ENCODE peak calls at places on chromosomes 6 and 20, in ten cellular contexts. C, M, I, A, K, H, D, Y, Q and G are unnamed samples.

GRCh38 chr6:27553123-27553904 is 80.4 kb upstream of the ZNF184 start:
- DNase-seq in C (peak), M (peak), I (peak), A (peak), K (no peak), H (peak), D (no peak), Y (peak), Q (peak), G (no peak)

GRCh38 chr6:23036401-23036983 is 467.1 kb downstream of the HDGFL1 start:
- DNase-seq in C (no peak), M (no peak), I (no peak), A (no peak), K (no peak), H (no peak), D (no peak), Y (no peak), Q (no peak), G (no peak)

GRCh38 chr6:166624275-166624674 is 2.8 kb downstream of the RPS6KA2 start:
- DNase-seq in C (no peak), M (no peak), I (no peak), A (peak), K (no peak), H (no peak), D (no peak), Y (no peak), Q (peak), G (no peak)

GRCh38 chr6:137283940-137284910 is 65.0 kb upstream of the IFNGR1 start:
- DNase-seq in C (no peak), M (peak), I (no peak), A (peak), K (no peak), H (no peak), D (no peak), Y (no peak), Q (no peak), G (no peak)

GRCh38 chr20:51985013-51985415 is 182.7 kb upstream of the SALL4 start:
- DNase-seq in C (no peak), M (no peak), I (no peak), A (peak), K (no peak), H (no peak), D (no peak), Y (peak), Q (peak), G (peak)

GRCh38 chr20:12824353-12824752 is 184.4 kb upstream of the SPTLC3 start:
- DNase-seq in C (no peak), M (no peak), I (no peak), A (no peak), K (no peak), H (no peak), D (peak), Y (no peak), Q (no peak), G (no peak)

GRCh38 chr6:30926644-30927043 is 5.3 kb downstream of the SFTA2 start:
- DNase-seq in C (no peak), M (no peak), I (no peak), A (peak), K (no peak), H (no peak), D (no peak), Y (no peak), Q (peak), G (no peak)

GRCh38 chr6:136463796-136464542 is 86.3 kb downstream of the MAP7 start:
- DNase-seq in C (no peak), M (peak), I (no peak), A (no peak), K (no peak), H (no peak), D (no peak), Y (no peak), Q (no peak), G (no peak)

GRCh38 chr6:49342410-49342809 is 120.6 kb downstream of the MMUT start:
- DNase-seq in C (no peak), M (no peak), I (no peak), A (no peak), K (no peak), H (no peak), D (peak), Y (no peak), Q (no peak), G (no peak)

GRCh38 chr6:88867841-88868558 is 95.4 kb downstream of the RNGTT start:
- DNase-seq in C (no peak), M (no peak), I (no peak), A (no peak), K (no peak), H (no peak), D (no peak), Y (no peak), Q (no peak), G (no peak)

GRCh38 chr6:37324131-37325033 is 29.4 kb upstream of the RNF8 start:
- DNase-seq in C (no peak), M (no peak), I (peak), A (peak), K (no peak), H (peak), D (no peak), Y (peak), Q (no peak), G (no peak)

GRCh38 chr6:75204959-75205775 is 686 bp downstream of the COL12A1 start:
- DNase-seq in C (peak), M (no peak), I (peak), A (peak), K (peak), H (no peak), D (peak), Y (no peak), Q (peak), G (no peak)

GRCh38 chr20:60242836-60243520 is 284.8 kb downstream of the CDH26 start:
- DNase-seq in C (no peak), M (no peak), I (no peak), A (peak), K (no peak), H (no peak), D (no peak), Y (peak), Q (no peak), G (no peak)

GRCh38 chr6:12585497-12585958 is 131.0 kb upstream of the PHACTR1 start:
- DNase-seq in C (no peak), M (no peak), I (no peak), A (peak), K (no peak), H (no peak), D (no peak), Y (no peak), Q (no peak), G (no peak)

GRCh38 chr6:138857792-138858191 is 61.9 kb downstream of the ECT2L start:
- DNase-seq in C (no peak), M (no peak), I (no peak), A (no peak), K (no peak), H (no peak), D (no peak), Y (no peak), Q (no peak), G (no peak)

GRCh38 chr6:44366781-44367180 is 20.7 kb upstream of the CDC5L start:
- DNase-seq in C (no peak), M (no peak), I (no peak), A (no peak), K (no peak), H (no peak), D (no peak), Y (no peak), Q (no peak), G (no peak)

GRCh38 chr20:46183768-46184167 is 65.7 kb downstream of the CD40 start:
- DNase-seq in C (no peak), M (no peak), I (no peak), A (no peak), K (no peak), H (no peak), D (no peak), Y (no peak), Q (no peak), G (no peak)

GRCh38 chr6:101398716-101399626 is 5.5 kb downstream of the GRIK2 start:
- DNase-seq in C (peak), M (no peak), I (no peak), A (no peak), K (no peak), H (no peak), D (no peak), Y (no peak), Q (no peak), G (no peak)

GRCh38 chr6:80457044-80457933 is 350.8 kb downstream of the BCKDHB start:
- DNase-seq in C (no peak), M (no peak), I (no peak), A (peak), K (no peak), H (no peak), D (no peak), Y (no peak), Q (peak), G (peak)

GRCh38 chr20:49460916-49461315 is 21.6 kb downstream of the KCNB1 start:
- DNase-seq in C (no peak), M (no peak), I (no peak), A (no peak), K (no peak), H (no peak), D (peak), Y (no peak), Q (no peak), G (no peak)

GRCh38 chr20:3255728-3256127 is 16.7 kb upstream of the SLC4A11 start:
- DNase-seq in C (no peak), M (no peak), I (no peak), A (no peak), K (no peak), H (no peak), D (no peak), Y (no peak), Q (no peak), G (no peak)

GRCh38 chr20:63737940-63738686 is 1.5 kb upstream of the SLC2A4RG start:
- DNase-seq in C (peak), M (peak), I (peak), A (no peak), K (peak), H (no peak), D (no peak), Y (no peak), Q (peak), G (no peak)

GRCh38 chr20:32483351-32484220 is 101.5 kb downstream of the NOL4L start:
- DNase-seq in C (peak), M (no peak), I (peak), A (peak), K (peak), H (peak), D (peak), Y (no peak), Q (peak), G (peak)

GRCh38 chr20:40689100-40689942 is at the start of gene MAFB:
- DNase-seq in C (peak), M (peak), I (peak), A (peak), K (peak), H (peak), D (peak), Y (no peak), Q (peak), G (peak)

GRCh38 chr20:14583413-14583812 is 246.0 kb upstream of the FLRT3 start:
- DNase-seq in C (no peak), M (no peak), I (no peak), A (peak), K (no peak), H (no peak), D (peak), Y (no peak), Q (no peak), G (no peak)

GRCh38 chr20:54014301-54014914 is 56.0 kb downstream of the BCAS1 start:
- DNase-seq in C (no peak), M (no peak), I (no peak), A (no peak), K (no peak), H (no peak), D (no peak), Y (no peak), Q (no peak), G (no peak)

GRCh38 chr20:19802492-19803158 is 44.6 kb downstream of the RIN2 start:
- DNase-seq in C (no peak), M (no peak), I (no peak), A (no peak), K (no peak), H (no peak), D (no peak), Y (no peak), Q (peak), G (no peak)

GRCh38 chr6:39666706-39667489 is 58.3 kb downstream of the KIF6 start:
- DNase-seq in C (no peak), M (no peak), I (no peak), A (no peak), K (no peak), H (no peak), D (no peak), Y (no peak), Q (no peak), G (no peak)

GRCh38 chr20:23412026-23412425 is 9.3 kb downstream of the NAPB start:
- DNase-seq in C (no peak), M (no peak), I (no peak), A (peak), K (no peak), H (peak), D (no peak), Y (no peak), Q (no peak), G (no peak)

GRCh38 chr6:17156112-17156921 is 54.5 kb downstream of the STMND1 start:
- DNase-seq in C (peak), M (peak), I (peak), A (peak), K (no peak), H (peak), D (peak), Y (peak), Q (peak), G (peak)